ENCODE peak calls at places on chromosomes 11 and 22, in four cellular contexts. P is neuronal stem cell, E is GM06990, M is brain microvascular endothelial cell. T is an unnamed sample.

GRCh38 chr11:43951231-43951630 is 8.8 kb downstream of the C11orf96 start:
- DNase-seq in P (no peak), E (no peak), M (no peak), T (no peak)

GRCh38 chr11:75445315-75445953 is 12.4 kb upstream of the KLHL35 start:
- DNase-seq in P (peak; percentile 78), E (peak; percentile 27), M (peak; percentile 39), T (no peak)

GRCh38 chr11:117182551-117182935 is 4.0 kb downstream of the SIDT2 start:
- DNase-seq in P (no peak), E (no peak), M (no peak), T (no peak)

GRCh38 chr11:35712533-35712932 is 50.0 kb downstream of the TRIM44 start:
- DNase-seq in P (no peak), E (no peak), M (no peak), T (no peak)

GRCh38 chr11:61491736-61492395 is 16.7 kb upstream of the LRRC10B start:
- DNase-seq in P (no peak), E (no peak), M (no peak), T (no peak)

GRCh38 chr22:28867191-28867590 is 16.2 kb upstream of the ZNRF3 start:
- DNase-seq in P (no peak), E (no peak), M (no peak), T (no peak)

GRCh38 chr11:74055938-74056337 is 47.1 kb upstream of the UCP3 start:
- DNase-seq in P (no peak), E (no peak), M (peak; percentile 85), T (peak; percentile 28)

GRCh38 chr11:21988477-21988876 is 204.4 kb upstream of the ANO5 start:
- DNase-seq in P (no peak), E (no peak), M (no peak), T (no peak)

GRCh38 chr11:64650923-64651523 is 60.0 kb downstream of the SLC22A12 start:
- DNase-seq in P (no peak), E (no peak), M (peak; percentile 8), T (no peak)

DNA sequence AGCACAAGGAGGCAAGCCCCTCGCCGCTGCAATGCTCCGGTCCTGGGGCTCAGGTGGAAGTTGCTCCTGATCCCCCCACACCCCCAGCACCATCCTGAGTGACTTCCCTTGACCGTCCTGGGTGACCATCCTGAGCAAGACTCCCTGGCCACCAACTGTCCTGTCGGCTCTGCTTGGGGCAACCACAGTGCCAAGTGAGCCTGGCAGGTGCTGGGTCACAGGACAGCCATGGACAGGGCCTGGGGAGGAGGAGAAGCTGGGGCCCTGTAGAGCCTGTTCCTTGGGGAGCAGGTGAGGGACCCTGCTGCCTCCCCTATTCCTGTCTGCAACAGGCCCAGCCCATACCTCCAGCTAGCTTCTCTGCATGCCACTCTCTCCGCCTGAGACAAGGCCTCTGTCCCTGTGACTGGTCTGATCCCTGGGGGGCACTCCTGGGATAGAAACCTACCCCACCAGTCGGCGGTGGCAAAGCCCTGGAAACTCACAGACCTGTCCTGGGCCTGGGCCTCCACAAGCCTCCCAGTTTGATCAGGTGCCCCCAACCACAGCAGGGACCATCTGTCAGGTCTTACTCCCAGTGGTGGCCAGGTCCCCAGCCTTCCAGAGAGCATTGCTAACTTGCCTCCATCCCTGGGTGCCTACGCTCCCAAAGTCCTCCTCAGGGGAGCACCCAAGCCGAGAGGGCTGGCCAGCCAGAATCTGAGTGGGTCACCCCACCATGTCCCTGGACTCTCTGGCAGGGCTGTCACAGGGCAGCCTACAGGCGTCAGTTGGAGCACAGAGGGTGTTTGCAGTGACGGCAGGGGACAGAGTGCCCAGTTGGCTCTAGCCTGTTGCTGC is 68.7 kb upstream of the WNT7B start:
- DNase-seq in P (no peak), E (no peak), M (no peak), T (no peak)
- H3K4me3 ChIP-seq in P (no peak overlapping the region), E (no peak overlapping the region), M (peak overlapping the region; percentile 54), T (peak overlapping the region; percentile 43)

GRCh38 chr22:30497466-30498150 is 7.9 kb downstream of the SEC14L4 start:
- DNase-seq in P (no peak), E (no peak), M (no peak), T (no peak)
- H3K27me3 ChIP-seq in P (no peaks in the 10 kb centered on the region), E (no peaks in the 10 kb centered on the region), M (no peaks in the 10 kb centered on the region), T (peaks cover 2% of the 10 kb centered on the region)

DNA sequence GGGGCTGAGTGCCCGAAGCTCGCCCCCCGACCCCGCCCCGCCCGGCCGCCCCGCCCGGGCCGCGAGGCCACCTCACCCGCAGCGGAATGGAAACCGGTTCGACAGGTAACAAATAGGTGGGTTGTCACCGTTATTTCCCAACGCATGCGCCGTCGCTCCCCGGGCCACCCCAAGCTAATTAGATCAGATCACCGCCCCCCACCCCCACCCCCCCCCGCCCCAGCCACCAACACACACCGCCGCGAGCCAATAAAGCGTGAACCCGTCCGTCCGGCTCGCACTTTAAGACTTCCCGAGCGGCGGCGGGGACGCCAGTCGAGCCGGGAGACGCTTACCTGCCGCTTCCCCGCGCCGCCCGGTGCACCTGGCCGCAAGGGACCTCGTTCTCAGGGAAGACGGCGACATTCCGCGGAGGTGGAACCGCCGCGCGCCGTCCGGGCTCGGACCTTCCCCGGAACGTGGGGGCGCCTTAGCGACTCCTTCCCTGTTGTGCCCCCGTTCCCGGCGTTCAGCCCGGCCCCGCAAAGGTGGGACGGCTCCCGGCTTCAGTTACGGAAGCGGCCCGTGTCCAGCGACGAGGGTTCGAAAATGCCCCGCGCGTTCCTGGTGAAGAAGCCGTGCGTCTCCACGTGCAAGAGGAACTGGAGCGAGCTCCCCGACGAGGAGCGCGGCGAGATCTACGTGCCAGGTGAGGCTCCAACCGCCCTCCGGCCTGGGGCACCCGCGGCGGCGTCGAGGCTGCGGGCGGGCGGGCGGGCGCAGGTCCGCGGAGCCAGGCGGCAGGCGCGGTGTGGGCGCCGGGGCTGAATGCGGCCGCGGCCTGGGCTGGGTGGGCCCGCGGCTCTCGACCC is at the start of gene OVOL1:
- DNase-seq in P (no peak), E (no peak), M (no peak), T (no peak)
- H3K4me3 ChIP-seq in P (no peak within 1 kb of the TSS), E (peak within 1 kb of the TSS; percentile 5), M (no peak within 1 kb of the TSS), T (peak within 1 kb of the TSS; percentile 16)

GRCh38 chr11:131065435-131066295 is 149.4 kb upstream of the SNX19 start:
- DNase-seq in P (no peak), E (no peak), M (no peak), T (no peak)
- H3K27me3 ChIP-seq in P (no peaks in the 10 kb centered on the region), E (no peaks in the 10 kb centered on the region), M (peaks cover 2% of the 10 kb centered on the region), T (peaks cover 5% of the 10 kb centered on the region)

T was measured in kidney epithelial cell.